ENCODE peak calls at places on chromosome 12, in five cellular contexts. U is Peyer's patch, Y is AG04449, Z is AG10803, V is heart left ventricle. A is an unnamed sample.

GRCh38 chr12:130300725-130301124 is 37.0 kb upstream of the PIWIL1 start:
- DNase-seq in U (no peak), Y (no peak), Z (no peak), V (no peak), A (no peak)

GRCh38 chr12:65638324-65638723 is 186.0 kb upstream of the HMGA2 start:
- DNase-seq in U (no peak), Y (no peak), Z (no peak), V (no peak), A (no peak)

GRCh38 chr12:42761601-42762350 is 172.2 kb upstream of the PRICKLE1 start:
- DNase-seq in U (no peak), Y (no peak), Z (peak), V (no peak), A (peak)

GRCh38 chr12:3236345-3237153 is 159.4 kb downstream of the TSPAN9 start:
- DNase-seq in U (no peak), Y (no peak), Z (no peak), V (peak), A (no peak)

GRCh38 chr12:92078167-92079053 is 67.2 kb downstream of the BTG1 start:
- DNase-seq in U (no peak), Y (peak), Z (peak), V (no peak), A (peak)

GRCh38 chr12:82818276-82819035 is 131.8 kb downstream of the TMTC2 start:
- DNase-seq in U (no peak), Y (no peak), Z (peak), V (no peak), A (no peak)

GRCh38 chr12:76158518-76159321 is 74.2 kb upstream of the NAP1L1 start:
- DNase-seq in U (peak), Y (peak), Z (peak), V (peak), A (peak)

GRCh38 chr12:106760184-106760531 is 14.3 kb upstream of the RIC8B start:
- DNase-seq in U (no peak), Y (no peak), Z (no peak), V (no peak), A (no peak)

GRCh38 chr12:24728366-24728765 is 220.5 kb downstream of the BCAT1 start:
- DNase-seq in U (no peak), Y (no peak), Z (peak), V (no peak), A (peak)

GRCh38 chr12:132489078-132489601 is 811 bp upstream of the FBRSL1 start:
- DNase-seq in U (peak), Y (no peak), Z (no peak), V (peak), A (no peak)

GRCh38 chr12:2958432-2959193 is 584 bp upstream of the TEAD4 start:
- DNase-seq in U (peak), Y (no peak), Z (peak), V (peak), A (no peak)

GRCh38 chr12:48980953-48981756 is 3.0 kb downstream of the WNT1 start:
- DNase-seq in U (no peak), Y (no peak), Z (no peak), V (no peak), A (no peak)
- H3K4me3 ChIP-seq in U (peak), Y (peak), Z (no peak), V (peak), A (no peak)

DNA sequence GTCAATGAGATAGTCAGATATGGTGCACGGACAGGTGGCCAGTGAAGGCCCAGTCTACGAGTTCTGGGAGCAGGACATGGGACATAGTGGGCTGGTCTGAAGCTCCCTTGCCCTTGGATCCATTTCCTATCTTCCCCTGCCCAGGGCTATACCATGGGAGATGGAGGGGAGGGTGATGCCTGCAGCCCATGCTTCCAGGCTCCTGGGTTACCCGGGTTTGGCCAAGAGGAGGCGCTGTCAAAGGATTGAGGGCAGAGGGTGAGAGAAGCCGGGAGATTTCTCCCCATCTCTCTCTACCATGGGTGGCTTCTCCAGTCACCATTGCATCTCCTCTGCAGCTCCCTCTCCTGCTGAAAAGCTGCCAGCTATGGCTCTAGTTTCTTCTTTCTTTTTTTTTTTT is 52.8 kb upstream of the LHX5 start:
- DNase-seq in U (no peak), Y (no peak), Z (no peak), V (no peak), A (no peak)
- TF ChIP-seq CTCF in U (no peak), Y (no peak), Z (no peak), V (no peak), A (no peak)

GRCh38 chr12:85632390-85632789 is 203.8 kb downstream of the RASSF9 start:
- DNase-seq in U (no peak), Y (no peak), Z (peak), V (no peak), A (no peak)
- H3K4me3 ChIP-seq in U (no peak), Y (no peak), Z (no peak), V (no peak), A (no peak)

GRCh38 chr12:16681196-16681595 is 75.2 kb upstream of the LMO3 start:
- DNase-seq in U (no peak), Y (no peak), Z (no peak), V (no peak), A (no peak)

DNA sequence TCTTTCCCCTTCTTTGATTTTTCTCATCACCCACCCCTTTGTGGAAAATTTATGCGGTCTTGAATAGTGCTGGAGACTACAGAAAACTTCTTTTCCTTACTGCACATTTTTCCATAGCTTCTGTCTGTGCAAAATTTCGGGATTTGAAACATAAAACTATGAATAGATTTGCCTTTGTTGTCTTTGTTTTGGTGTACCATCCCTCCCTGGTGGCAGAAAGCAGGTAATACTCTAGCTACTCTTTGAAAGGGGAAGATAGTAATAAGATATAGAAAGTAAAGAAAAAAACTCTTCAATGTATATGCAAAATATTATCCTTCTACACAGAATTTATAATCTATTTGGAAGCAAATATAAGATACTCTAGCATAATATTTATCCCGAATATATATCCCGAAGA is 79.1 kb upstream of the LMO3 start:
- DNase-seq in U (no peak), Y (no peak), Z (peak), V (no peak), A (no peak)
- TF ChIP-seq CTCF in U (no peak), Y (no peak), Z (peak), V (no peak), A (no peak)

GRCh38 chr12:31318870-31319269 is 7.1 kb downstream of the SINHCAF start:
- DNase-seq in U (no peak), Y (no peak), Z (no peak), V (no peak), A (no peak)
- H3K4me3 ChIP-seq in U (no peak), Y (no peak), Z (no peak), V (no peak), A (no peak)

GRCh38 chr12:77686760-77687159 is 143.9 kb upstream of the NAV3 start:
- DNase-seq in U (no peak), Y (no peak), Z (peak), V (no peak), A (no peak)
- TF ChIP-seq CTCF in U (no peak), Y (peak), Z (peak), V (no peak), A (peak)

GRCh38 chr12:122026706-122027328 is 5.1 kb downstream of the BCL7A start:
- DNase-seq in U (no peak), Y (no peak), Z (no peak), V (no peak), A (no peak)

GRCh38 chr12:122023339-122024131 is 1.9 kb downstream of the BCL7A start:
- DNase-seq in U (peak), Y (no peak), Z (peak), V (peak), A (peak)

GRCh38 chr12:122021822-122022392 is at the start of gene BCL7A:
- DNase-seq in U (peak), Y (no peak), Z (peak), V (peak), A (peak)

GRCh38 chr12:122022393-122023338 is 982 bp downstream of the BCL7A start:
- DNase-seq in U (peak), Y (no peak), Z (peak), V (peak), A (no peak)

DNA sequence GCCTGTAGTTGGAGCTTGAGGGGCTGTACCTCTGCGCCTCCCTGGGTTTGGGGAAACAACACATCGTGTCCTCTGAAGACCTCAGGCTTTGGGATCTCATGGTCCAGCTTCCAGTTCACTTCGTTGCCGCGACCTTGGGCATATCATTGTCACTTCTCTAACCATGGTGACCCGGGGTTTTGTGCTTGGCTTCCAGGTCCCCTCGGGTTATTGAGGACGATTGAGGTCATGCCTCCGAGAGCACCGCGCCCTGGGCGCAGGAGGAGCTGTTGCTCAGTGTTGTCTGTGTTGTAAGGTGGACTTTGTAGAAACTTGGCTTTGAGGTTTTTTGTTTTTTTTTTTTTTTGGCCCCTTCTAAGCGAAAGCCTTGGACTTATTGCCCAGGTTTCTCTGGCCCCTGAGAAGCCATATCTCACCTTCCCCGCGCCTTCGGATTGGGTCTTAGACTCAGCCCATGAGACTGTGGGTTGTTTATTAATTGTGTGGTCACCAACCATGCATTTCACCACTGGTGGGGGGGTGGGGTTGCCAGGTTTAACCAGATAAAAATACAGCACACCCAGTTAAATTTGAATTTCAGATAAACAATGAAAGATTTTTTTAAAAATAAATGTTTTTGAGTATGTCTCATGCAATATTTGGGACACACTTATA is 2.6 kb downstream of the BCL7A start:
- DNase-seq in U (no peak), Y (no peak), Z (no peak), V (no peak), A (no peak)
- H3K4me3 ChIP-seq in U (peak), Y (peak), Z (peak), V (no peak), A (no peak)

GRCh38 chr12:125310461-125310860 is 245.2 kb downstream of the AACS start:
- DNase-seq in U (no peak), Y (no peak), Z (no peak), V (no peak), A (no peak)

GRCh38 chr12:125311050-125311449 is 245.8 kb downstream of the AACS start:
- DNase-seq in U (no peak), Y (no peak), Z (no peak), V (no peak), A (no peak)

GRCh38 chr12:125312471-125312870 is 247.2 kb downstream of the AACS start:
- DNase-seq in U (no peak), Y (no peak), Z (no peak), V (no peak), A (no peak)

GRCh38 chr12:125314051-125314882 is 249.0 kb downstream of the AACS start:
- DNase-seq in U (no peak), Y (no peak), Z (no peak), V (no peak), A (no peak)

DNA sequence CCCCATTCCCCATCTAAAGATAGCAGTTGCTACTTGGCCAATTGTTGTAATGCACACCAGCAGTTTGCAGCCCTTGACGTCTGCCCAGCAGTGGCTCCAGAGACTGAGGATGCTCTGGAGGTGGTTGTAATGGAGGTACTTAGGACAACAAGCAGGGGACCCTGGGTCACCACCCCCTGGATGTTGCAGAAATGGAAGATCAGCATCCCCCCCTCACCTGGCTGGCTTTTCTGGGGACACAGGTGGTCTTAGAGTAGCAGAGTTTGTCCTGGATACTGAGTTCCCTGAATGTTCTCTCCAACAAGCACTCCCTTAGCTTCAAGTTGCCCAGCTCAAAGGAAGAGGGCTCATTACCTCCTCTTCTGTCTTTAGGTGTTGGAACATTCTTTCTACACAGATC is 250.5 kb downstream of the AACS start:
- DNase-seq in U (no peak), Y (no peak), Z (no peak), V (no peak), A (no peak)
- TF ChIP-seq CTCF in U (no peak), Y (no peak), Z (no peak), V (no peak), A (no peak)